ENCODE peak calls at places on chromosomes 2 and 18, in six cellular contexts. Z is GDM1, E is upper lobe of right lung, C is anterior cingulate cortex, L is AG04449, P is SK-N-SH. Q is an unnamed sample.

GRCh38 chr2:160970052-160970846 is 190.0 kb upstream of the TANK start:
- DNase-seq in Z (no peak), E (no peak), C (no peak), L (no peak), P (peak), Q (no peak)

GRCh38 chr2:200349868-200350267 is 43.4 kb downstream of the SPATS2L start:
- DNase-seq in Z (no peak), E (no peak), C (no peak), L (no peak), P (no peak), Q (no peak)

GRCh38 chr2:234881413-234882241 is 70.2 kb upstream of the SH3BP4 start:
- DNase-seq in Z (peak), E (peak), C (no peak), L (no peak), P (peak), Q (no peak)

GRCh38 chr2:184765048-184765881 is 166.9 kb downstream of the ZNF804A start:
- DNase-seq in Z (no peak), E (no peak), C (no peak), L (no peak), P (no peak), Q (no peak)

GRCh38 chr2:156116113-156116512 is 216.4 kb downstream of the NR4A2 start:
- DNase-seq in Z (no peak), E (no peak), C (no peak), L (no peak), P (no peak), Q (no peak)

GRCh38 chr18:70249118-70249517 is 39.7 kb upstream of the SOCS6 start:
- DNase-seq in Z (no peak), E (no peak), C (no peak), L (no peak), P (no peak), Q (no peak)

GRCh38 chr2:12797815-12798214 is 81.1 kb downstream of the TRIB2 start:
- DNase-seq in Z (no peak), E (no peak), C (no peak), L (no peak), P (no peak), Q (no peak)

GRCh38 chr2:10333966-10334365 is 31.3 kb downstream of the HPCAL1 start:
- DNase-seq in Z (no peak), E (no peak), C (no peak), L (no peak), P (no peak), Q (no peak)

GRCh38 chr2:128371648-128372345 is 53.1 kb upstream of the HS6ST1 start:
- DNase-seq in Z (no peak), E (peak), C (no peak), L (no peak), P (no peak), Q (no peak)

GRCh38 chr2:224278531-224278930 is 123.4 kb downstream of the FAM124B start:
- DNase-seq in Z (no peak), E (no peak), C (no peak), L (peak), P (no peak), Q (no peak)

GRCh38 chr2:150783015-150783414 is 295.5 kb upstream of the RND3 start:
- DNase-seq in Z (no peak), E (no peak), C (no peak), L (no peak), P (peak), Q (no peak)

GRCh38 chr2:20232837-20233207 is 7.9 kb upstream of the SDC1 start:
- DNase-seq in Z (no peak), E (peak), C (no peak), L (no peak), P (no peak), Q (no peak)

GRCh38 chr2:179235463-179236108 is 29.0 kb downstream of the SESTD1 start:
- DNase-seq in Z (no peak), E (no peak), C (no peak), L (no peak), P (no peak), Q (no peak)

GRCh38 chr2:75224636-75225094 is 25.3 kb upstream of the TACR1 start:
- DNase-seq in Z (no peak), E (no peak), C (no peak), L (no peak), P (peak), Q (no peak)

GRCh38 chr2:216950547-216950946 is 90.7 kb upstream of the TNP1 start:
- DNase-seq in Z (no peak), E (no peak), C (no peak), L (no peak), P (no peak), Q (no peak)

GRCh38 chr2:228768818-228769217 is 502.3 kb downstream of the PID1 start:
- DNase-seq in Z (no peak), E (no peak), C (no peak), L (no peak), P (no peak), Q (no peak)

GRCh38 chr18:40949138-40949949 is 1005.7 kb upstream of the PIK3C3 start:
- DNase-seq in Z (no peak), E (no peak), C (no peak), L (no peak), P (no peak), Q (no peak)

GRCh38 chr18:36493349-36494281 is 196.1 kb downstream of the FHOD3 start:
- DNase-seq in Z (no peak), E (no peak), C (no peak), L (no peak), P (no peak), Q (no peak)

GRCh38 chr2:171317492-171318125 is 116.2 kb downstream of the METTL8 start:
- DNase-seq in Z (no peak), E (no peak), C (peak), L (no peak), P (no peak), Q (no peak)

GRCh38 chr18:8538935-8539334 is 70.3 kb upstream of the RAB12 start:
- DNase-seq in Z (no peak), E (no peak), C (no peak), L (no peak), P (no peak), Q (no peak)

GRCh38 chr2:193523662-193524061 is 1328.9 kb upstream of the TMEFF2 start:
- DNase-seq in Z (no peak), E (no peak), C (no peak), L (no peak), P (no peak), Q (no peak)

GRCh38 chr18:25875574-25875973 is 214.8 kb downstream of the SS18 start:
- DNase-seq in Z (no peak), E (no peak), C (no peak), L (no peak), P (no peak), Q (no peak)

GRCh38 chr2:136060401-136060940 is 57.5 kb downstream of the CXCR4 start:
- DNase-seq in Z (no peak), E (no peak), C (no peak), L (no peak), P (no peak), Q (no peak)

GRCh38 chr2:128069769-128070168 is 21.2 kb upstream of the UGGT1 start:
- DNase-seq in Z (no peak), E (no peak), C (no peak), L (no peak), P (no peak), Q (no peak)

GRCh38 chr18:78169487-78169886 is 810.1 kb upstream of the SALL3 start:
- DNase-seq in Z (no peak), E (no peak), C (no peak), L (no peak), P (no peak), Q (no peak)

GRCh38 chr2:46095821-46096220 is 201.4 kb upstream of the EPAS1 start:
- DNase-seq in Z (no peak), E (no peak), C (no peak), L (no peak), P (no peak), Q (no peak)

GRCh38 chr2:20322527-20323300 is 27.9 kb downstream of the PUM2 start:
- DNase-seq in Z (no peak), E (no peak), C (no peak), L (no peak), P (no peak), Q (no peak)

GRCh38 chr2:237472187-237472712 is 14.8 kb upstream of the MLPH start:
- DNase-seq in Z (no peak), E (peak), C (no peak), L (no peak), P (no peak), Q (no peak)

GRCh38 chr18:45517181-45517741 is 98.0 kb upstream of the SLC14A2 start:
- DNase-seq in Z (no peak), E (no peak), C (no peak), L (no peak), P (no peak), Q (no peak)

GRCh38 chr2:27776097-27776496 is 4.6 kb downstream of the MRPL33 start:
- DNase-seq in Z (no peak), E (no peak), C (no peak), L (no peak), P (no peak), Q (no peak)

GRCh38 chr2:443754-444153 is 155.9 kb upstream of the ALKAL2 start:
- DNase-seq in Z (no peak), E (no peak), C (no peak), L (no peak), P (no peak), Q (no peak)

GRCh38 chr2:100699131-100699530 is 120.8 kb upstream of the NPAS2 start:
- DNase-seq in Z (no peak), E (no peak), C (no peak), L (no peak), P (no peak), Q (no peak)

GRCh38 chr2:174210861-174211260 is 37.5 kb downstream of the OLA1 start:
- DNase-seq in Z (no peak), E (no peak), C (no peak), L (no peak), P (no peak), Q (no peak)

GRCh38 chr18:58117685-58118403 is 73.8 kb downstream of the NEDD4L start:
- DNase-seq in Z (peak), E (peak), C (no peak), L (peak), P (no peak), Q (no peak)

GRCh38 chr2:3037196-3038194 is 340.1 kb downstream of the EIPR1 start:
- DNase-seq in Z (no peak), E (no peak), C (no peak), L (no peak), P (peak), Q (no peak)

Q was measured in SIG-M5.